ENCODE peak calls at places on chromosomes 1 and 21, in five cellular contexts. One of them, this sample, is unnamed.

GRCh38 chr1:235808226-235808625 is 58.5 kb downstream of the LYST start:
- DNase-seq in mesenchymal stem cell: no peak
- DNase-seq in IMR-90: no peak
- DNase-seq in H1: no peak
- DNase-seq in H9: no peak
- DNase-seq in this sample: no peak

GRCh38 chr1:180262628-180263488 is 32.8 kb downstream of the LHX4 start:
- DNase-seq in mesenchymal stem cell: peak
- DNase-seq in IMR-90: no peak
- DNase-seq in H1: no peak
- DNase-seq in H9: no peak
- DNase-seq in this sample: no peak

GRCh38 chr1:84834419-84835064 is 58.5 kb downstream of the LPAR3 start:
- DNase-seq in mesenchymal stem cell: no peak
- DNase-seq in IMR-90: peak
- DNase-seq in H1: no peak
- DNase-seq in H9: no peak
- DNase-seq in this sample: no peak

GRCh38 chr1:202002447-202002846 is 7.9 kb upstream of the ELF3 start:
- DNase-seq in mesenchymal stem cell: no peak
- DNase-seq in IMR-90: no peak
- DNase-seq in H1: no peak
- DNase-seq in H9: no peak
- DNase-seq in this sample: no peak

GRCh38 chr1:54506594-54506993 is 41.4 kb upstream of the ACOT11 start:
- DNase-seq in mesenchymal stem cell: peak
- DNase-seq in IMR-90: peak
- DNase-seq in H1: no peak
- DNase-seq in H9: no peak
- DNase-seq in this sample: no peak

GRCh38 chr1:37922767-37923550 is 23.9 kb downstream of the INPP5B start:
- DNase-seq in mesenchymal stem cell: no peak
- DNase-seq in IMR-90: no peak
- DNase-seq in H1: no peak
- DNase-seq in H9: no peak
- DNase-seq in this sample: no peak

GRCh38 chr21:36087362-36088138 is 17.7 kb downstream of the CBR1 start:
- DNase-seq in mesenchymal stem cell: no peak
- DNase-seq in IMR-90: peak
- DNase-seq in H1: no peak
- DNase-seq in H9: peak
- DNase-seq in this sample: no peak

GRCh38 chr21:14736162-14736561 is 190.0 kb upstream of the SAMSN1 start:
- DNase-seq in mesenchymal stem cell: no peak
- DNase-seq in IMR-90: no peak
- DNase-seq in H1: no peak
- DNase-seq in H9: no peak
- DNase-seq in this sample: no peak

GRCh38 chr21:34950980-34951379 is 98.1 kb downstream of the RUNX1 start:
- DNase-seq in mesenchymal stem cell: no peak
- DNase-seq in IMR-90: no peak
- DNase-seq in H1: no peak
- DNase-seq in H9: no peak
- DNase-seq in this sample: no peak

GRCh38 chr1:155309423-155310021 is 856 bp downstream of the FDPS start:
- DNase-seq in mesenchymal stem cell: peak
- DNase-seq in IMR-90: no peak
- DNase-seq in H1: no peak
- DNase-seq in H9: no peak
- DNase-seq in this sample: no peak

GRCh38 chr1:22712502-22713271 is 2.0 kb downstream of the EPHB2 start:
- DNase-seq in mesenchymal stem cell: peak
- DNase-seq in IMR-90: peak
- DNase-seq in H1: no peak
- DNase-seq in H9: no peak
- DNase-seq in this sample: no peak

GRCh38 chr1:117795190-117795589 is 134.2 kb downstream of the GDAP2 start:
- DNase-seq in mesenchymal stem cell: peak
- DNase-seq in IMR-90: peak
- DNase-seq in H1: no peak
- DNase-seq in H9: no peak
- DNase-seq in this sample: no peak

GRCh38 chr1:904271-904950 is 19.3 kb upstream of the SAMD11 start:
- DNase-seq in mesenchymal stem cell: peak
- DNase-seq in IMR-90: peak
- DNase-seq in H1: peak
- DNase-seq in H9: peak
- DNase-seq in this sample: peak

GRCh38 chr1:223731076-223731770 is 18.9 kb downstream of the CAPN2 start:
- DNase-seq in mesenchymal stem cell: peak
- DNase-seq in IMR-90: peak
- DNase-seq in H1: no peak
- DNase-seq in H9: no peak
- DNase-seq in this sample: no peak

GRCh38 chr1:31102501-31102950 is 37.0 kb upstream of the PUM1 start:
- DNase-seq in mesenchymal stem cell: peak
- DNase-seq in IMR-90: peak
- DNase-seq in H1: no peak
- DNase-seq in H9: no peak
- DNase-seq in this sample: no peak

GRCh38 chr1:57307382-57307781 is 116.5 kb downstream of the DAB1 start:
- DNase-seq in mesenchymal stem cell: no peak
- DNase-seq in IMR-90: no peak
- DNase-seq in H1: peak
- DNase-seq in H9: peak
- DNase-seq in this sample: no peak

GRCh38 chr1:155326020-155326526 is 5.4 kb downstream of the RUSC1 start:
- DNase-seq in mesenchymal stem cell: no peak
- DNase-seq in IMR-90: no peak
- DNase-seq in H1: no peak
- DNase-seq in H9: no peak
- DNase-seq in this sample: no peak

DNA sequence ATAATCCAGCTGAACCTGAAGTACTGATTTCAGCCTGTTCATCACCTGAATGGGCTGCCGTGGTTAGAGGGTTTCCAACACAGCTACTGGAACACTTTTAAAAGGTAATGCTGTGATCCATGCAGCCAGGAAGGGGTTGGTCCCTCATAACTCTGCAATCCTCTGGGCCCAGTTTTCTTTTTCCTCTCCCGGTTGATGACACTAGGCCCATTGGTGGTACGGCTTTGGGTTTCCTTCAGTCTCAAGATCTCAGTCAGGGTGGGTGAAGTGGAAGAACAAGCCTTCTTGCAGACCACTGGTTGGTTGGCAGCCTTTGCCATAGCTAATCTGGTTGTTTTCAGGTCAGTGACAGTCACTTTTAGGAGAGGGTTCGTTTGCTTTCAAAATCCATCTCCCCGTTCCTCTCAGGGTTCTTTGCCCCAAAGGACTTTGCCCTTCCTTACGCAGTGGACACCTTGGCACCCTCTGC is 502 bp upstream of the SLC35A3 start:
- DNase-seq in mesenchymal stem cell: no peak
- DNase-seq in IMR-90: no peak
- DNase-seq in H1: no peak
- DNase-seq in H9: no peak
- DNase-seq in this sample: no peak
- H3K23ac ChIP-seq in mesenchymal stem cell: no peak
- H3K23ac ChIP-seq in IMR-90: peak
- H3K23ac ChIP-seq in H1: no peak
- H3K23ac ChIP-seq in H9: no peak
- H3K23ac ChIP-seq in this sample: peak

DNA sequence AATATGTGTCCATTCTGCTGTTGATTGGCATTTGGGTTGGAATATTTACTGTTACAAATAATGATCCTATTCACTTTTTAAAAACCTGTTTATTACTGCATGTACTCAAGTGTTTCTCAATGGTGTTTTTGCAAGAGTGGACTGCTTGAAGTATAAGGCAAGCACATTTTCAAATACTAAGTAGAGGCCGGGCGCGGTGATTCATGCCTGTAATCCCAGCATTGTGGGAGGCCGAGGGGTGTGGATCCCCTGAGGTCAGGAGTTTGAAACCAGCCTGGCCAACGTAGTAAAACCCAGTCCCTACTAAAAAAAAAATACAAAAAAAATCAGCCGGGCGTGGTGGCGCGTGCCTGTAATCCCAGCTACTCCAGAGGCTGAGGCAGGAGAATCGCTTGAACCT is 276.9 kb upstream of the ADGRL4 start:
- DNase-seq in mesenchymal stem cell: no peak
- DNase-seq in IMR-90: no peak
- DNase-seq in H1: no peak
- DNase-seq in H9: no peak
- DNase-seq in this sample: no peak
- H2BK120ac ChIP-seq in mesenchymal stem cell: no peak
- H2BK120ac ChIP-seq in IMR-90: no peak
- H2BK120ac ChIP-seq in H1: no peak
- H2BK120ac ChIP-seq in H9: no peak
- H2BK120ac ChIP-seq in this sample: no peak

DNA sequence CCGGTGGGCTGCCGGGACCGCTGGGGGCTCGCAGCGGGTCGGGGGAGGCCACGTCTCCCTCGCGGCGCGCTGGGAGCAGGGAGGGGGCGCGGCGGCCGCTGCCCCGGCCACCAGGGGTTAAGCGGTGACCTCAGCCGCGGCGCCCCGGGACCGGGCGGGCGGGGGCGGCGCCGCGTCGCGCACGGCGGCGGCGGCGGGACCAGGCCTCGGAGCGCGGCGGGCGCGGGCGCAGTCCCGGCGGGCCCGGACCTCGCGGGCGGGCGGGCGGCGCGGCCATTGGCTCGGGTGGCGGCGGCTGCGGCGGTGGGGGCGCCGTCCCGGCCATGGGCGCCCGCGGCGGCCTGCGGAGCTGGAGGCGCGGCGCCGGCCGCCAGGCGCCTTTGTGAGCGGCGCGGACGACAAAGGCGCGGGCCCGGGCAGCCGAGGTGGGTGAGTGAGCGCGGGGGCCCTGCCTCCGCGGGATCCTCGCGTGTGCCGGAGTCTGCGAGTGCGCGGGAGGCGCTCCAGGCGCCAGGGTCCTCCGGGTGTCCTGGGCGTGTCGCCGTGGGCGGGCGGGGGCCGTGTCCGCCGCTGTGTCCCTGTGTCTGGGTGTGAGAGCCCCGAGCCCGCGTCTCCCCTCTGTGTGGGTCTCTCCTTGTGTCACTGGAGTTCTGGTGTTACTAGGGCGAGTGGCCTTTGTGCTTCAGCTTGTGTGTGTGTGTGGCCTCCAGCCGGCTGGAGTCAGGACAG is at the start of gene ARHGEF10L:
- DNase-seq in mesenchymal stem cell: peak
- DNase-seq in IMR-90: no peak
- DNase-seq in H1: no peak
- DNase-seq in H9: no peak
- DNase-seq in this sample: peak
- H2AFZ ChIP-seq in mesenchymal stem cell: peak
- H2AFZ ChIP-seq in IMR-90: peak
- H2AFZ ChIP-seq in H1: no peak
- H2AFZ ChIP-seq in H9: no peak
- H2AFZ ChIP-seq in this sample: peak

GRCh38 chr1:113759341-113760101 is at the start of gene PHTF1:
- DNase-seq in mesenchymal stem cell: peak
- DNase-seq in IMR-90: peak
- DNase-seq in H1: peak
- DNase-seq in H9: peak
- DNase-seq in this sample: peak
- H3K23ac ChIP-seq in mesenchymal stem cell: no peak
- H3K23ac ChIP-seq in IMR-90: peak
- H3K23ac ChIP-seq in H1: no peak
- H3K23ac ChIP-seq in H9: no peak
- H3K23ac ChIP-seq in this sample: peak

GRCh38 chr1:207962716-207963428 is 51.9 kb upstream of the CD34 start:
- DNase-seq in mesenchymal stem cell: no peak
- DNase-seq in IMR-90: no peak
- DNase-seq in H1: no peak
- DNase-seq in H9: no peak
- DNase-seq in this sample: no peak
- H2BK120ac ChIP-seq in mesenchymal stem cell: no peak
- H2BK120ac ChIP-seq in IMR-90: peak
- H2BK120ac ChIP-seq in H1: no peak
- H2BK120ac ChIP-seq in H9: no peak
- H2BK120ac ChIP-seq in this sample: no peak

GRCh38 chr1:46903481-46903880 is 37.8 kb downstream of the CYP4A11 start:
- DNase-seq in mesenchymal stem cell: no peak
- DNase-seq in IMR-90: no peak
- DNase-seq in H1: no peak
- DNase-seq in H9: no peak
- DNase-seq in this sample: no peak
- H2AFZ ChIP-seq in mesenchymal stem cell: no peak
- H2AFZ ChIP-seq in IMR-90: no peak
- H2AFZ ChIP-seq in H1: no peak
- H2AFZ ChIP-seq in H9: no peak
- H2AFZ ChIP-seq in this sample: no peak

GRCh38 chr1:5857508-5858090 is 134.6 kb downstream of the NPHP4 start:
- DNase-seq in mesenchymal stem cell: no peak
- DNase-seq in IMR-90: no peak
- DNase-seq in H1: no peak
- DNase-seq in H9: no peak
- DNase-seq in this sample: no peak

GRCh38 chr1:5860277-5860676 is 131.9 kb downstream of the NPHP4 start:
- DNase-seq in mesenchymal stem cell: no peak
- DNase-seq in IMR-90: no peak
- DNase-seq in H1: no peak
- DNase-seq in H9: no peak
- DNase-seq in this sample: no peak

GRCh38 chr1:5859766-5860165 is 132.5 kb downstream of the NPHP4 start:
- DNase-seq in mesenchymal stem cell: no peak
- DNase-seq in IMR-90: no peak
- DNase-seq in H1: no peak
- DNase-seq in H9: no peak
- DNase-seq in this sample: no peak

GRCh38 chr1:5858246-5858645 is 134.0 kb downstream of the NPHP4 start:
- DNase-seq in mesenchymal stem cell: no peak
- DNase-seq in IMR-90: no peak
- DNase-seq in H1: no peak
- DNase-seq in H9: no peak
- DNase-seq in this sample: no peak

GRCh38 chr1:5858844-5859407 is 133.3 kb downstream of the NPHP4 start:
- DNase-seq in mesenchymal stem cell: no peak
- DNase-seq in IMR-90: no peak
- DNase-seq in H1: no peak
- DNase-seq in H9: no peak
- DNase-seq in this sample: no peak
- H3K23ac ChIP-seq in mesenchymal stem cell: no peak
- H3K23ac ChIP-seq in IMR-90: no peak
- H3K23ac ChIP-seq in H1: no peak
- H3K23ac ChIP-seq in H9: no peak
- H3K23ac ChIP-seq in this sample: no peak

This sample was measured in neuronal stem cell.